ENCODE peak calls at places on chromosomes 11 and 22, in nine cellular contexts. N is fibroblast of pulmonary artery, D is progenitor cell of endocrine pancreas, I is gastrocnemius medialis, C is fibroblast of lung, F is AG04449, M is heart left ventricle, W is kidney, A is Calu3. X is an unnamed sample.

GRCh38 chr11:13216019-13217006 is 61.3 kb upstream of the BMAL1 start:
- DNase-seq in D (no peak), A (peak), C (peak), I (no peak), F (peak), N (peak), W (peak), M (no peak), X (peak)

GRCh38 chr11:47177229-47177845 is 658 bp upstream of the ARFGAP2 start:
- DNase-seq in D (no peak), C (peak), A (peak), I (peak), N (peak), W (no peak), M (peak), F (no peak), X (peak)

GRCh38 chr22:29470159-29470855 is 9.7 kb upstream of the NEFH start:
- DNase-seq in A (peak), F (no peak), N (peak), M (peak), I (no peak), W (peak), D (peak), C (peak), X (peak)

GRCh38 chr11:70522613-70523311 is 124.4 kb downstream of the CTTN start:
- DNase-seq in C (peak), D (no peak), I (no peak), W (peak), M (no peak), F (no peak), A (no peak), N (no peak), X (no peak)

GRCh38 chr11:122882189-122882808 is at the start of gene JHY:
- DNase-seq in I (no peak), W (no peak), D (no peak), C (no peak), N (no peak), F (no peak), M (no peak), A (no peak), X (no peak)

GRCh38 chr11:125330462-125331325 is 165.4 kb downstream of the FEZ1 start:
- DNase-seq in C (no peak), A (no peak), D (no peak), I (no peak), M (no peak), N (no peak), F (no peak), W (no peak), X (no peak)

GRCh38 chr11:7635137-7635536 is 38.2 kb downstream of the CYB5R2 start:
- DNase-seq in I (no peak), M (no peak), F (no peak), W (no peak), D (no peak), N (no peak), A (no peak), C (no peak), X (no peak)

GRCh38 chr11:55634813-55635212 is at the start of gene OR4P4:
- DNase-seq in F (no peak), D (no peak), W (no peak), N (no peak), C (no peak), A (no peak), I (no peak), M (no peak), X (no peak)

GRCh38 chr22:42856179-42856864 is 751 bp downstream of the ARFGAP3 start:
- DNase-seq in M (peak), W (peak), I (no peak), A (peak), F (no peak), D (peak), N (no peak), C (peak), X (no peak)

GRCh38 chr11:57164317-57164716 is 17.4 kb upstream of the LRRC55 start:
- DNase-seq in M (no peak), D (no peak), C (no peak), I (no peak), A (no peak), W (no peak), N (no peak), F (no peak), X (no peak)
- TF ChIP-seq CTCF in M (no peak), D (no peak), C (no peak), I (no peak), A (no peak), W (no peak), N (no peak), F (no peak), X (no peak)

DNA sequence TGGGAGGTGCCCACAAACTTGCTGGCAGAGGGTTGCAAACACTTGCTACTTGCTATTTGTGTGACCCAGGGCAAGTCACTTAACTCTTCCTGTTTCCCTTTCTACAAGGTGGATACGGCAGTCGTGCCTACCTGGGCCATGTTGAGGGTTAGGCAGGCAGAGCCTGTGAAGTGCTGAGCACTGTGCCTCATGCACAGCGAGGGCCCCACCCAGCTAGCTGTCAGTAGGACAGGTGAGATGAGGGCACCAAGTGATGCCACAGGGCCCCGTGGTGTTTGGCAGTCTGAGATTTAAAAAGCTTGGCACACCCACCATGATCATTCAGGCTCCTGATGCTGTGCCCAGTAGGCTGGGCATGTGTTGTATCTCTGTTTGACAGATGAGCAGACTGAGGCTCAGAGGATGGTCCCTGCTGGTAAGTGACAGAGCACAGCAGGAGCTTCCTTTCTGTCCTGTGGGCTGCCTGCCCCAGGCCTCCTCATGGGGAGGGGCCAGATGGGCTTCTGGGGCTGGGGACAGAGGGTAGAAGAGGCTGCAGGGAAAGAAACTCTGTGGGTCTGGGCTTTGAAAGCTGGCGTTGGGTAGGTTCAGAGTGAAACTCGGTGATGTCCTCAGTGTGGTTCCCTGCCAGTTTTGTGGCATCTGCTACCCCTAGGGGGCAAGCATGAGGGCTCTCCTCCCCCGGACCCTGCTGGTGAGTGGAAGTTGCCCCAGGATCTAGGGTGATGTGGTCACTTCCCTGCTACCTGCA is 59.3 kb downstream of the TSPAN18 start:
- DNase-seq in C (no peak), M (no peak), N (no peak), F (no peak), A (peak), D (no peak), I (no peak), W (no peak), X (no peak)
- TF ChIP-seq CTCF in C (peak), M (no peak), N (peak), F (peak), A (no peak), D (peak), I (no peak), W (peak), X (no peak)

GRCh38 chr11:1226981-1227550 is 4.2 kb downstream of the MUC5B start:
- DNase-seq in A (no peak), I (no peak), M (no peak), N (peak), C (no peak), D (no peak), F (no peak), W (peak), X (no peak)
- TF ChIP-seq CTCF in A (peak), I (no peak), M (no peak), N (peak), C (peak), D (peak), F (peak), W (no peak), X (no peak)

GRCh38 chr11:103257360-103257759 is 148.1 kb downstream of the DYNC2H1 start:
- DNase-seq in M (no peak), I (no peak), W (no peak), C (peak), A (no peak), D (no peak), N (peak), F (no peak), X (peak)
- TF ChIP-seq CTCF in M (no peak), I (no peak), W (peak), C (peak), A (no peak), D (peak), N (peak), F (peak), X (peak)